ENCODE peak calls at places on chromosome X, in six cellular contexts. I is fibroblast of lung, Y is OCI-LY7, F is H9, T is mammary epithelial cell, A is mesenchymal stem cell. C is an unnamed sample.

GRCh38 chrX:126994011-126994410 is 174.5 kb downstream of the PRR32 start:
- DNase-seq in I (no peak), Y (no peak), F (no peak), T (no peak), A (no peak), C (no peak)

GRCh38 chrX:152897216-152898144 is at the start of gene ZNF185:
- DNase-seq in I (peak), Y (no peak), F (peak), T (no peak), A (no peak), C (peak)

GRCh38 chrX:37796805-37797204 is 16.9 kb downstream of the CYBB start:
- DNase-seq in I (peak), Y (peak), F (no peak), T (no peak), A (no peak), C (no peak)

GRCh38 chrX:41412261-41413167 is 34.6 kb upstream of the NYX start:
- DNase-seq in I (no peak), Y (no peak), F (no peak), T (no peak), A (peak), C (no peak)

GRCh38 chrX:101229155-101229554 is 9.6 kb downstream of the DRP2 start:
- DNase-seq in I (peak), Y (no peak), F (no peak), T (peak), A (peak), C (peak)

GRCh38 chrX:136689441-136689840 is 41.5 kb downstream of the CD40LG start:
- DNase-seq in I (peak), Y (no peak), F (no peak), T (peak), A (peak), C (no peak)

GRCh38 chrX:132837971-132838370 is 120.5 kb downstream of the HS6ST2 start:
- DNase-seq in I (peak), Y (no peak), F (no peak), T (no peak), A (no peak), C (no peak)

GRCh38 chrX:55907968-55908607 is 190.5 kb downstream of the RRAGB start:
- DNase-seq in I (peak), Y (no peak), F (peak), T (peak), A (peak), C (peak)

GRCh38 chrX:130995351-130995967 is 62.7 kb upstream of the ARHGAP36 start:
- DNase-seq in I (no peak), Y (no peak), F (no peak), T (no peak), A (no peak), C (no peak)

GRCh38 chrX:19347916-19348315 is 4.2 kb downstream of the PDHA1 start:
- DNase-seq in I (peak), Y (no peak), F (no peak), T (no peak), A (no peak), C (no peak)

GRCh38 chrX:19443886-19444530 is 71.3 kb downstream of the MAP3K15 start:
- DNase-seq in I (no peak), Y (no peak), F (no peak), T (no peak), A (no peak), C (no peak)

GRCh38 chrX:81120270-81120935 is 81.3 kb downstream of the HMGN5 start:
- DNase-seq in I (no peak), Y (peak), F (no peak), T (no peak), A (peak), C (no peak)

GRCh38 chrX:53347948-53348347 is 66.6 kb upstream of the IQSEC2 start:
- DNase-seq in I (no peak), Y (no peak), F (no peak), T (no peak), A (no peak), C (no peak)

GRCh38 chrX:107710617-107711391 is 64.8 kb downstream of the TSC22D3 start:
- DNase-seq in I (peak), Y (peak), F (no peak), T (peak), A (peak), C (peak)
- H3K27ac ChIP-seq in I (peak), Y (peak), F (peak), T (peak), A (peak), C (peak)

GRCh38 chrX:71095033-71095432 is 618 bp upstream of the FOXO4 start:
- DNase-seq in I (no peak), Y (no peak), F (no peak), T (no peak), A (no peak), C (no peak)
- H2AFZ ChIP-seq in I (peak), Y (peak), F (no peak), T (peak), A (no peak), C (peak)

GRCh38 chrX:115560211-115560977 is 580 bp upstream of the PLS3 start:
- DNase-seq in I (peak), Y (no peak), F (no peak), T (peak), A (peak), C (no peak)
- H3K27ac ChIP-seq in I (peak), Y (no peak), F (no peak), T (peak), A (peak), C (peak)

GRCh38 chrX:75154871-75155270 is 1.2 kb downstream of the ABCB7 start:
- DNase-seq in I (no peak), Y (no peak), F (no peak), T (no peak), A (no peak), C (no peak)
- H2AFZ ChIP-seq in I (no peak), Y (no peak), F (no peak), T (no peak), A (no peak), C (no peak)

DNA sequence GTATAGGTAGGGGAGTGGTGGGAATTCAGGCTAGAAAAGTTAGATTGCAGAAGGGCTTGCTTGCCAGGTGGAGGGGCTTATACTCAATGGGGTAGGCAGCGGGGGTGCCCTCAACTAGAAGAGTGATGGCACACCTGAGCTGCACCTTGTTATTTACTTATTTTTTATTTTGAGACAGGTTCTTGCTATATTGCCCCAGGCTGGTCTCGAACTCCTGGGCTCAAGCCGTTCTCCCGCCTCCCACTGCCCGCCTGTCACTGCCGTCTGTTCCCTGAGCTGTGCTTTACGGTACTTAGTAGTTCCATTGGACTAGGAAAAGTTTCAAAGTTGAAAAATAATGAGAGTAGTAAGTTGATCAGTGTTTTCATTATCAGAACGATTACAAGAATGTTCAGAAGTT is 2.0 kb downstream of the ZFX start:
- DNase-seq in I (no peak), Y (no peak), F (no peak), T (no peak), A (no peak), C (no peak)
- H3K27ac ChIP-seq in I (peak), Y (peak), F (peak), T (peak), A (no peak), C (peak)

DNA sequence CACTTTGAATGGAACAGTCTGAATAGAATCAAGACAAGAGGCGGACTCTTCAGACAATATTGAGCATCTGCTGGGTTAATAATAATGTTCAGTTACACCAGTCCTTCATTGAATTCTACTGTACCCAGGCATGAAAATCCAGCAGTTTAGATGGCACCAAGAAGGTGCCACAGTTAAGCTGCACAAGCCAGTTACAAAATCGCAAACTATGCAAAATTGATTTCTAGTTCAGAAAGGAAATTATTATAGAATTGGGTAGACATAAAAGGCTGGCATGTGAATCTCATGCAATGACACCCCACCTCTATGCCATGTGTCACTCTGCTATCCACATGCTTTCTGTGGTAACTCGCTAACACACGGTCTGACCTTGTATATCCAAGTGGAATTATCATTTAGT is 105.8 kb upstream of the VCX3A start:
- DNase-seq in I (no peak), Y (no peak), F (no peak), T (no peak), A (no peak), C (no peak)
- H2AFZ ChIP-seq in I (no peak), Y (no peak), F (no peak), T (no peak), A (no peak), C (no peak)

DNA sequence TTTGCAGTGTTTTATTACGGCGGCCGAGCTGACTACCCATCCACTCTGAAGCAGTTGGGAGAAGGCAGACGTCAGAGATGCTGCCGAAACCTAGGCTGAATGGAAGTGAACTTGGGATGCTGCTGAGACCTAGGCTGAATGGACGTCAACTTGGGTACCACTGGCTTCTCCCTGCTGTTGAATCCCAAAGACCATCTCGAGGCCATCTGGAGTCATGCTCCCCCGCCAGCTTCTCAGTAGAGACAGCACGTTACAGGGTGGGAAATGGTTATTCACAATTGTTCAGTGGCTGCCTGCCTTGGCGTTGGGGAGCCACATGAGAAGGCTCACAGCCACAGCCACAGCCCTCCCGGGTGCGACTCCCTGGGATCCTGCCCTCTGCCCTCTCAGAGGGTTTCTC is 40.9 kb downstream of the P2RY8 start:
- DNase-seq in I (no peak), Y (peak), F (no peak), T (no peak), A (no peak), C (no peak)
- H3K27ac ChIP-seq in I (no peak), Y (peak), F (no peak), T (no peak), A (no peak), C (no peak)

C was measured in osteoblast.